ENCODE peak calls at places on chromosomes 16 and 17, in six cellular contexts. P is K562, J is GM12878, C is NB4, Q is HepG2, S is A549. T is an unnamed sample.

GRCh38 chr17:4393806-4394205 is 27.3 kb upstream of the UBE2G1 start:
- DNase-seq in C (no peak), Q (no peak), S (no peak), P (no peak), J (no peak), T (no peak)

GRCh38 chr16:15857779-15858560 is 1.1 kb upstream of the MYH11 start:
- DNase-seq in P (no peak), C (no peak), Q (no peak), J (no peak), S (peak), T (peak)

GRCh38 chr17:27475070-27475673 is 18.9 kb downstream of the KSR1 start:
- DNase-seq in Q (no peak), C (no peak), S (no peak), J (no peak), P (no peak), T (no peak)

GRCh38 chr16:17784073-17784472 is 313.3 kb upstream of the XYLT1 start:
- DNase-seq in C (peak), P (peak), S (no peak), J (no peak), Q (peak), T (no peak)

GRCh38 chr17:67212716-67213417 is 32.1 kb downstream of the HELZ start:
- DNase-seq in C (peak), J (no peak), P (no peak), Q (no peak), S (no peak), T (no peak)

GRCh38 chr16:22352119-22352518 is 22.3 kb downstream of the CDR2 start:
- DNase-seq in C (no peak), S (no peak), Q (no peak), J (no peak), P (no peak), T (no peak)

GRCh38 chr16:30743690-30744089 is 4.5 kb upstream of the PHKG2 start:
- DNase-seq in S (no peak), C (no peak), J (no peak), Q (no peak), P (no peak), T (no peak)

GRCh38 chr17:8441690-8442089 is 6.0 kb downstream of the NDEL1 start:
- DNase-seq in J (no peak), C (no peak), Q (no peak), S (no peak), P (no peak), T (peak)

GRCh38 chr17:72611172-72611571 is 481.3 kb downstream of the SLC39A11 start:
- DNase-seq in J (no peak), C (no peak), S (no peak), P (no peak), Q (no peak), T (no peak)

GRCh38 chr17:81842725-81843504 is 8.1 kb upstream of the PPP1R27 start:
- DNase-seq in P (no peak), J (no peak), S (no peak), C (peak), Q (no peak), T (no peak)

GRCh38 chr16:8866118-8866883 is 2.5 kb downstream of the CARHSP1 start:
- DNase-seq in Q (peak), J (no peak), S (no peak), C (no peak), P (peak), T (no peak)

GRCh38 chr16:88381820-88382451 is 823 bp upstream of the ZNF469 start:
- DNase-seq in P (no peak), C (no peak), J (no peak), Q (no peak), S (no peak), T (no peak)

GRCh38 chr17:48456584-48456983 is 26.6 kb upstream of the SKAP1 start:
- DNase-seq in Q (no peak), S (no peak), C (no peak), P (no peak), J (no peak), T (no peak)

GRCh38 chr16:54627616-54628015 is 303.0 kb upstream of the IRX5 start:
- DNase-seq in S (no peak), P (no peak), J (no peak), Q (no peak), C (peak), T (no peak)

GRCh38 chr17:77846531-77847085 is 111.9 kb upstream of the TNRC6C start:
- DNase-seq in C (peak), P (no peak), Q (no peak), S (no peak), J (no peak), T (no peak)

GRCh38 chr17:46851029-46851741 is at the start of gene WNT9B:
- DNase-seq in J (no peak), Q (peak), P (peak), C (no peak), S (peak), T (no peak)

GRCh38 chr17:73595068-73595865 is 49.0 kb downstream of the SDK2 start:
- DNase-seq in J (no peak), C (peak), P (peak), Q (no peak), S (peak), T (no peak)

GRCh38 chr16:3036726-3037315 is at the start of gene BICDL2:
- DNase-seq in S (no peak), Q (no peak), J (no peak), P (peak), C (no peak), T (no peak)

GRCh38 chr17:76536511-76537287 is 810 bp downstream of the CYGB start:
- DNase-seq in Q (no peak), J (no peak), S (no peak), P (no peak), C (no peak), T (no peak)

GRCh38 chr17:55273579-55274370 is 9.0 kb downstream of the HLF start:
- DNase-seq in P (no peak), C (no peak), S (no peak), Q (no peak), J (no peak), T (no peak)

GRCh38 chr16:9364721-9365693 is 273.6 kb downstream of the HAPSTR1 start:
- DNase-seq in C (no peak), Q (peak), S (no peak), J (no peak), P (no peak), T (no peak)

GRCh38 chr16:89534147-89534788 is 26.1 kb downstream of the SPG7 start:
- DNase-seq in Q (no peak), C (peak), J (no peak), S (no peak), P (no peak), T (peak)

GRCh38 chr17:56908061-56908542 is 5.7 kb downstream of the TRIM25 start:
- DNase-seq in P (no peak), J (peak), Q (no peak), C (peak), S (no peak), T (no peak)

GRCh38 chr17:50060951-50061712 is 5.2 kb downstream of the ITGA3 start:
- DNase-seq in S (no peak), Q (no peak), J (no peak), P (no peak), C (no peak), T (no peak)

GRCh38 chr17:47231866-47232265 is 21.8 kb upstream of the ITGB3 start:
- DNase-seq in S (no peak), C (no peak), P (no peak), Q (no peak), J (no peak), T (no peak)

GRCh38 chr17:64146418-64147109 is 16.6 kb upstream of the ERN1 start:
- DNase-seq in S (peak), P (no peak), J (no peak), Q (peak), C (peak), T (peak)

GRCh38 chr17:31387438-31387837 is 4.0 kb upstream of the RAB11FIP4 start:
- DNase-seq in P (no peak), S (no peak), Q (no peak), C (no peak), J (no peak), T (no peak)

GRCh38 chr16:30762991-30763725 is 1.0 kb downstream of the RNF40 start:
- DNase-seq in Q (no peak), C (no peak), S (no peak), P (no peak), J (no peak), T (peak)

GRCh38 chr16:73023752-73024570 is 24.0 kb downstream of the ZFHX3 start:
- DNase-seq in P (no peak), J (no peak), C (no peak), Q (peak), S (no peak), T (no peak)

GRCh38 chr16:1300664-1301476 is 8.6 kb upstream of the UBE2I start:
- DNase-seq in S (peak), P (peak), C (peak), J (no peak), Q (peak), T (peak)

GRCh38 chr16:88303405-88303804 is 79.4 kb upstream of the ZNF469 start:
- DNase-seq in Q (no peak), C (no peak), P (no peak), S (no peak), J (no peak), T (no peak)

GRCh38 chr16:57658878-57659674 is 9.0 kb upstream of the ADGRG3 start:
- DNase-seq in S (no peak), J (no peak), P (no peak), Q (no peak), C (no peak), T (no peak)

GRCh38 chr16:56245197-56245596 is 53.9 kb downstream of the GNAO1 start:
- DNase-seq in Q (no peak), P (no peak), S (no peak), J (no peak), C (no peak), T (no peak)

GRCh38 chr17:410674-411401 is 58.2 kb upstream of the RPH3AL start:
- DNase-seq in S (no peak), Q (no peak), P (peak), C (peak), J (no peak), T (peak)

GRCh38 chr17:82931696-82932060 is 91.9 kb upstream of the ZNF750 start:
- DNase-seq in Q (no peak), C (no peak), S (no peak), J (no peak), P (no peak), T (no peak)

GRCh38 chr16:25713785-25714570 is 22.2 kb downstream of the HS3ST4 start:
- DNase-seq in S (no peak), J (no peak), Q (no peak), C (peak), P (no peak), T (no peak)

GRCh38 chr16:87266846-87267245 is 50.3 kb downstream of the C16orf95 start:
- DNase-seq in J (no peak), S (no peak), P (no peak), Q (no peak), C (no peak), T (no peak)

GRCh38 chr17:17416400-17417360 is 60.1 kb upstream of the MED9 start:
- DNase-seq in S (peak), P (peak), C (peak), J (no peak), Q (peak), T (peak)

GRCh38 chr17:64081802-64082799 is 47.8 kb downstream of the ERN1 start:
- DNase-seq in C (peak), S (peak), P (peak), J (peak), Q (peak), T (peak)

GRCh38 chr17:55770220-55770870 is 19.5 kb downstream of the PCTP start:
- DNase-seq in Q (peak), S (peak), P (peak), J (no peak), C (peak), T (peak)

DNA sequence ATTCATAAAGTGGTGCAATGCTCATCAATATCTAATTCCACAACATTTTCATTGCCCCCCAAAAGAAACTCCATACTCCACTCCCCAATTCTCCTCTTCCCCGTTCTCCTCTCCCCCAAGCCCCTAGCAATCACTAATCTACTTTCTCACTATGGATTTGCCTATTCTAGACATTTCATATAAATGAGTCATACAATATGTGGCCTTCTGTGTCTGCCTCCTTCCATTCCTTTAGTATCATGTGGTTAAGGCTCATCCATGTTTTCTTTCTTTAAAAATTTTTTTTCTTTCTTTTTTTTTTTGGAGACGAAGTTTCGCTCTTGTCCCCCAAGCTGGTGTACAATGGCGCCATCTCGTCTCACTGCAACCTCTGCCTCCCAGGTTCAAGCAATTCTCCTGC is 56.3 kb upstream of the HAS3 start:
- DNase-seq in Q (no peak), S (peak), C (no peak), J (no peak), P (no peak), T (no peak)
- TF ChIP-seq MAX in Q (no peak), S (no peak), C (no peak), J (no peak), P (no peak), T (no peak)

GRCh38 chr16:47055136-47055885 is 81.8 kb upstream of the DNAJA2 start:
- DNase-seq in J (no peak), C (no peak), S (no peak), Q (no peak), P (no peak), T (no peak)
- TF ChIP-seq MYC in J (no peak), C (no peak), S (no peak), Q (no peak), P (no peak), T (no peak)

DNA sequence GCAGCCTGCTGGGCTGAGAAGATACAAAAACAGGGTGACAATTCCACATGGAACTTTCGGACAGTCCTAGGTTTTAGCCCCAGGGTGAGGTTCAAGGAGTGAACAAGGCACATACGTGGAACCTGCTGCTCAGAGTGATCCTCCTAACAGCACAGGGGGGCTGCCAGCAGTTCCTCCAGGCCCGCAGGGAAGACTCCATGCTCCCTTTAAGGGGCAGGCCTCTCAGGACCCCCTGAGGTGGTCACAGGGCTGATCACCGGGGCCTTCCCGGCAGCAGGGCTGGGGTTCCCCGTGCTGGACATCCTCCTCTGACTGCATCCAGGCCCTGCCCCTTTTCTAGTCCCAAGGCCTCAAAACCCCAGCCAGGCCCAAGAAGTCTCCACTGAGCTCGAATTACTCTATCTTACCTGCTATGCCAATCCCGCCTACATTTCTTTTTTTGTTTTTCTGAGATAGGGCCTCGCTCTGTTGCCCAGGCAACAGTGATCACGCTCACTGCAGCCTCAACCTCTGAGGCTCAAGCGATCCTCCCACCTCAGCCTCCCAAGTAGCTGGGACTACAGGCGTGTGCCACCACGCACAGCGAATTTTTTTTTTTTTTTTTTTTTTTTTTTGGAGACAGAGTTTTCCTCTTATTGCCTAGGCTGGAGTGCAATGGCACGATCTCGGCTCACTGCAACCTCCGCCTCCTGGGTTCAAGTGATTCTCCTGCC is 10.4 kb downstream of the CANT1 start:
- DNase-seq in C (no peak), J (no peak), S (no peak), P (no peak), Q (no peak), T (no peak)
- TF ChIP-seq MAX in C (no peak), J (no peak), S (no peak), P (no peak), Q (no peak), T (no peak)

GRCh38 chr16:80806957-80807356 is 2.6 kb upstream of the CDYL2 start:
- DNase-seq in J (no peak), Q (peak), S (no peak), P (no peak), C (peak), T (peak)

GRCh38 chr16:80804061-80804450 is 342 bp downstream of the CDYL2 start:
- DNase-seq in P (peak), S (no peak), Q (peak), J (no peak), C (peak), T (peak)

GRCh38 chr16:80803341-80804060 is 897 bp downstream of the CDYL2 start:
- DNase-seq in Q (no peak), C (peak), S (no peak), J (no peak), P (peak), T (peak)

GRCh38 chr16:80802902-80803301 is 1.5 kb downstream of the CDYL2 start:
- DNase-seq in C (no peak), J (no peak), S (no peak), Q (no peak), P (no peak), T (no peak)

DNA sequence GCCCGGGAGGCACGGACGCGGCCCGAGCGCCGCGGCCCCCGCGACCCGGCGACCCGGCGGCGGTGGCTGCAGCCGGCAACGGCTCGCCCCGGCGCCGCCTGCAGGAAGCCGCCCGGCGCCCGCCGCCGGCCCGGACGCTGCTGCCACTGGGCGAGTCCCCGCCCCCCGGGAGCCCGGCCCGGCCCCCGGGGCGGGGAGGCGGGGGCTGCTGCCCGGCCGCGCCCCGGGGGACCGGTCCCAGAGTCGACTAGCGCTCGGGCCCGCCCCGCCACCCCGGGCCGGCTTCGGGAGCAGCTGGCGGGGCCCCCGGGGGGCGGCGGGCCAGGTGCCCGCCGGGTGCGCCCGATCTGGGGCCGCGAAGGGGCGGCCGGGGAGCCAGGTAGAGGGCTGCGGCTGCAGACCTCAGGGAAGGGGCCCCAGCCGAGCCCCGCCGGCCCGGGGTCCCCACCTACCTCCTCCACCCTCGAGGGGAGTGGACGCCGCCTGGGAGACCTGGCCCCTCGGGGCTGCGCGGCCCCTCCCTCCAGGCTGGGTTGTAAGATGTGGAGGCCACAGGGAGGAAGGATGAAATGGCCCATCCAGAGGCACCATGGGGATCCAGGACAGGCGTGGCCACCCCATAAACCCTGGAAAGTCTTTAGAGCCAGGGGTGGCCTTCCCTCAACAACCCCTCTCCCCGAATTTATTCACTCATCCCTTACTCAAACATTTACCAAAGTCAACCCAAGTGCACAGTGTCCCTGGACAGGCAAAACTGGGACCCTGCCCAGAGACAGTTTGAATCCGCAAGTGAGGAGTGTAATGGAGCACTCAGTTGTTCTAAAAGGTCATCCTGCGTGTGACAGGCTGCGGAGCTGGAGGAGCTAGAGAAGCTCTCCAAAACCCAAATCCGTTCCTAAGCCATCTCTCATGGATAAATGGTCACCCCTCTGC is at the start of gene CDYL2:
- DNase-seq in P (peak), S (peak), Q (no peak), C (peak), J (no peak), T (no peak)
- TF ChIP-seq MYC in P (no peak), S (no peak), Q (no peak), C (no peak), J (no peak), T (no peak)

DNA sequence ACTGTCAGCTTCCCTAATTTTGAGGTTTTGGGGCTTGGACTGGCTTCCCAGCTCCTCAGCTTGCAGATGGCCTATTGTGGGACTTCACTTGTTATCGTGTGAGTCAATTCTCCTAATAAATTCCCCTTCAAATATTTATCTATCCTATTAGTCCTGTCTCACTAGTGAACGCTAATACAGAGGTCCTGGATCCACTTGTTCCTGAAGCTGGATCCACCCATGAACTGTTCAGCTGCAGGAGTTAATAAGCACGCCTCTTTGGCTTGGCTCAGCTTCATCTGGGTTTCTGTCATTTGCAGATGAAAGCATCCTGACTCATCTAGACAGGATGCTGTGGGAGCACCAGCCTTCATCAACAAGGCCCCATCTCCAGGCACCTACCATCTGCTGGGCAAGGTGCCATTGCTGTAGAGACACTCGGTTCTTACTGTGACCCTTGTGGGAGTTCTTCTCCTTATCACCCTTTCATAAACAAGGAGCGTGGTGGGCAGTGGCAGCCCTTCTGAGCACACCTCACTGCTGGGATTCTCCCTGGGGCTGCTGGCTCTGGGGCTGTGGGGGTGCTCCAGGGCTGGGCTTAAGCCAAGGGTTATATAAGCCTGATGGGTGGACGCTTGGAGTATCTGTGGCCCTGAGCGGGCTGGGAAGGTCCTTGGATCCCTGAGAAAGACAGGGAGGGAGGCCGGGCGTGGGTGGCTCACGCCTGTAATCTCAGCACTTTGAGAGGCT is 23.2 kb downstream of the LAT start:
- DNase-seq in S (no peak), Q (no peak), P (peak), J (no peak), C (peak), T (no peak)
- TF ChIP-seq MAX in S (no peak), Q (no peak), P (peak), J (no peak), C (no peak), T (no peak)

DNA sequence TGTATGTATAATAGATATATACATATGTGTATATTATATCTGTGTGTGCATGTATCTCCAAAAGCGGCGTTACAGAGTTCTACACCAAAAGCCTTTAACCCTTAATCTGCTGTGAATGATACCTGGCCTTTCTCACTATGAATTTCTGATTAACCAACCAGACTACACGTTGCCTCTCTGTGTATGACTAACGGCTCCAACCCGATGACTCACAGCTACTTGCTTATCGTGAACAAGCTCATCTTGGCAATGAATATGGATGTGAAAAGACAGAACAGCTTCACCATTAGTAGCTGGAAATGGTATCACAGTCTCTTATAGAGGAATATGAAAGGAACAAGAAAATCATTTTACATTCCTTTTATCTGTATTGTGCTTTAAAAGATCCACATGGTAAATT is 23.8 kb upstream of the ARHGAP44 start:
- DNase-seq in Q (no peak), S (peak), C (peak), J (no peak), P (peak), T (no peak)
- TF ChIP-seq MYC in Q (no peak), S (no peak), C (no peak), J (no peak), P (no peak), T (no peak)

T was measured in endothelial cell of umbilical vein.